ENCODE peak calls at places on chromosomes 11 and 22, in six cellular contexts. G, R, B, S, F and Q are unnamed samples.

GRCh38 chr22:19568337-19569311 is 44.4 kb upstream of the CLDN5 start:
- ATAC-seq in G (no peak), R (no peak), B (no peak), S (no peak), F (no peak), Q (no peak)

GRCh38 chr11:101428918-101429317 is 154.9 kb downstream of the TRPC6 start:
- ATAC-seq in G (no peak), R (no peak), B (no peak), S (peak), F (no peak), Q (no peak)

GRCh38 chr11:107598225-107599139 is 7.5 kb downstream of the ELMOD1 start:
- ATAC-seq in G (peak), R (peak), B (no peak), S (peak), F (peak), Q (peak)

GRCh38 chr11:106311531-106312230 is 234.2 kb downstream of the AASDHPPT start:
- ATAC-seq in G (no peak), R (no peak), B (no peak), S (no peak), F (no peak), Q (no peak)

GRCh38 chr11:103108933-103109817 is at the start of gene DYNC2H1:
- ATAC-seq in G (peak), R (peak), B (peak), S (peak), F (peak), Q (peak)

GRCh38 chr11:109247071-109247470 is 174.9 kb upstream of the C11orf87 start:
- ATAC-seq in G (no peak), R (no peak), B (no peak), S (no peak), F (no peak), Q (no peak)

GRCh38 chr11:126384449-126385070 is 29.1 kb downstream of the ST3GAL4 start:
- ATAC-seq in G (no peak), R (no peak), B (no peak), S (no peak), F (no peak), Q (no peak)

GRCh38 chr22:38034278-38034882 is 22.8 kb upstream of the PICK1 start:
- ATAC-seq in G (no peak), R (peak), B (no peak), S (peak), F (no peak), Q (peak)

GRCh38 chr22:36413022-36413770 is 25.4 kb upstream of the MYH9 start:
- ATAC-seq in G (no peak), R (no peak), B (no peak), S (peak), F (no peak), Q (no peak)

GRCh38 chr11:85941380-85941973 is 86.3 kb downstream of the CCDC83 start:
- ATAC-seq in G (no peak), R (no peak), B (no peak), S (peak), F (peak), Q (no peak)

GRCh38 chr22:27672721-27673387 is 128.7 kb downstream of the MN1 start:
- ATAC-seq in G (no peak), R (no peak), B (no peak), S (no peak), F (no peak), Q (no peak)

GRCh38 chr11:31809857-31810778 is 1.0 kb downstream of the PAX6 start:
- ATAC-seq in G (no peak), R (no peak), B (no peak), S (peak), F (no peak), Q (no peak)

GRCh38 chr22:42397332-42398246 is 34.6 kb downstream of the NFAM1 start:
- ATAC-seq in G (peak), R (peak), B (peak), S (no peak), F (no peak), Q (peak)

GRCh38 chr11:103476874-103477273 is 367.6 kb downstream of the DYNC2H1 start:
- ATAC-seq in G (no peak), R (no peak), B (no peak), S (no peak), F (no peak), Q (no peak)

GRCh38 chr22:45916515-45916914 is 60.4 kb downstream of the WNT7B start:
- ATAC-seq in G (no peak), R (no peak), B (no peak), S (no peak), F (no peak), Q (no peak)

GRCh38 chr11:75337195-75337654 is 14.2 kb downstream of the ARRB1 start:
- ATAC-seq in G (no peak), R (no peak), B (no peak), S (no peak), F (no peak), Q (no peak)

GRCh38 chr11:78967811-78968210 is 393.1 kb upstream of the NARS2 start:
- ATAC-seq in G (no peak), R (no peak), B (no peak), S (no peak), F (no peak), Q (no peak)

GRCh38 chr22:38872831-38873248 is 824 bp upstream of the CBX6 start:
- ATAC-seq in G (no peak), R (peak), B (no peak), S (no peak), F (no peak), Q (no peak)

GRCh38 chr11:87628161-87628560 is 547.1 kb downstream of the RAB38 start:
- ATAC-seq in G (no peak), R (no peak), B (no peak), S (no peak), F (no peak), Q (no peak)

GRCh38 chr11:7495997-7496545 is 10.8 kb downstream of the OLFML1 start:
- ATAC-seq in G (peak), R (peak), B (peak), S (no peak), F (peak), Q (peak)

GRCh38 chr11:123977731-123978347 is at the start of gene OR10S1:
- ATAC-seq in G (no peak), R (no peak), B (no peak), S (no peak), F (no peak), Q (no peak)

GRCh38 chr11:83009999-83010398 is 61.7 kb downstream of the RAB30 start:
- ATAC-seq in G (no peak), R (no peak), B (no peak), S (no peak), F (no peak), Q (no peak)